ENCODE peak calls at places on chromosomes 3 and 15, in seven cellular contexts. C is astrocyte; Z is stomach; L is CD8-positive, alpha-beta T cell; R is GM10248; J is HFFc6; V is nephron progenitor cell. K is an unnamed sample.

GRCh38 chr15:99476413-99477222 is 89.2 kb upstream of the MEF2A start:
- DNase-seq in C (peak), Z (peak), L (peak), R (peak), J (peak), V (no peak), K (no peak)

GRCh38 chr15:87743557-87743956 is 513.0 kb downstream of the NTRK3 start:
- DNase-seq in C (no peak), Z (no peak), L (no peak), R (no peak), J (no peak), V (no peak), K (no peak)

GRCh38 chr3:25843332-25843731 is 53.4 kb downstream of the OXSM start:
- DNase-seq in C (no peak), Z (no peak), L (no peak), R (no peak), J (no peak), V (no peak), K (no peak)

GRCh38 chr3:24640330-24640877 is 145.8 kb upstream of the THRB start:
- DNase-seq in C (peak), Z (no peak), L (no peak), R (no peak), J (peak), V (no peak), K (no peak)

GRCh38 chr15:51736646-51737537 is 563 bp downstream of the LYSMD2 start:
- DNase-seq in C (no peak), Z (peak), L (peak), R (peak), J (no peak), V (no peak), K (peak)

GRCh38 chr3:134876836-134877235 is 81.8 kb downstream of the EPHB1 start:
- DNase-seq in C (no peak), Z (no peak), L (no peak), R (no peak), J (no peak), V (no peak), K (no peak)

GRCh38 chr3:16423298-16423697 is 90.2 kb downstream of the RFTN1 start:
- DNase-seq in C (no peak), Z (no peak), L (no peak), R (no peak), J (no peak), V (no peak), K (no peak)

GRCh38 chr3:69542265-69543079 is 156.6 kb upstream of the FRMD4B start:
- DNase-seq in C (no peak), Z (no peak), L (no peak), R (no peak), J (no peak), V (peak), K (peak)

GRCh38 chr15:49040151-49040550 is 6.1 kb downstream of the SECISBP2L start:
- DNase-seq in C (no peak), Z (no peak), L (no peak), R (no peak), J (no peak), V (no peak), K (no peak)

GRCh38 chr3:24999357-24999756 is 428.7 kb upstream of the RARB start:
- DNase-seq in C (no peak), Z (no peak), L (no peak), R (no peak), J (no peak), V (no peak), K (no peak)

GRCh38 chr3:182294256-182294655 is 499.0 kb upstream of the ATP11B start:
- DNase-seq in C (peak), Z (no peak), L (no peak), R (no peak), J (no peak), V (no peak), K (no peak)

GRCh38 chr15:98085003-98085639 is 124.6 kb downstream of the ARRDC4 start:
- DNase-seq in C (peak), Z (peak), L (peak), R (peak), J (peak), V (peak), K (peak)

GRCh38 chr3:63768415-63768814 is 50.7 kb upstream of the C3orf49 start:
- DNase-seq in C (no peak), Z (no peak), L (no peak), R (no peak), J (no peak), V (no peak), K (no peak)

GRCh38 chr15:48374472-48374871 is 43.2 kb downstream of the DUT start:
- DNase-seq in C (peak), Z (no peak), L (no peak), R (no peak), J (no peak), V (no peak), K (no peak)

GRCh38 chr15:29452881-29453731 is 183.5 kb upstream of the NSMCE3 start:
- DNase-seq in C (no peak), Z (no peak), L (no peak), R (no peak), J (no peak), V (peak), K (peak)

GRCh38 chr3:72145506-72146380 is 360.8 kb upstream of the PROK2 start:
- DNase-seq in C (peak), Z (no peak), L (no peak), R (no peak), J (peak), V (peak), K (peak)

GRCh38 chr15:52805351-52806283 is 15.5 kb upstream of the ONECUT1 start:
- DNase-seq in C (no peak), Z (no peak), L (no peak), R (no peak), J (no peak), V (peak), K (peak)

GRCh38 chr3:66450389-66451022 is 50.3 kb downstream of the LRIG1 start:
- DNase-seq in C (peak), Z (peak), L (no peak), R (no peak), J (peak), V (no peak), K (no peak)

GRCh38 chr3:174101244-174101643 is 703.7 kb downstream of the NLGN1 start:
- DNase-seq in C (peak), Z (no peak), L (no peak), R (no peak), J (peak), V (no peak), K (no peak)

GRCh38 chr15:75731248-75732100 is 18.8 kb upstream of the CSPG4 start:
- DNase-seq in C (no peak), Z (no peak), L (no peak), R (no peak), J (no peak), V (no peak), K (no peak)

GRCh38 chr3:160170409-160171370 is 54.5 kb upstream of the C3orf80 start:
- DNase-seq in C (no peak), Z (no peak), L (no peak), R (peak), J (no peak), V (no peak), K (no peak)

GRCh38 chr15:67396109-67396508 is 124.8 kb upstream of the C15orf61 start:
- DNase-seq in C (no peak), Z (no peak), L (no peak), R (no peak), J (no peak), V (no peak), K (no peak)

GRCh38 chr3:130429069-130430023 is 83.9 kb downstream of the COL6A5 start:
- DNase-seq in C (no peak), Z (no peak), L (no peak), R (no peak), J (no peak), V (no peak), K (no peak)

GRCh38 chr3:113251817-113252216 is 40.5 kb downstream of the BOC start:
- DNase-seq in C (no peak), Z (no peak), L (no peak), R (no peak), J (no peak), V (no peak), K (no peak)

GRCh38 chr15:74809242-74809641 is 3.4 kb upstream of the LMAN1L start:
- DNase-seq in C (no peak), Z (no peak), L (no peak), R (no peak), J (no peak), V (no peak), K (no peak)

GRCh38 chr3:112086857-112087524 is 802 bp downstream of the C3orf52 start:
- DNase-seq in C (peak), Z (no peak), L (no peak), R (no peak), J (peak), V (peak), K (no peak)

GRCh38 chr15:26870346-26870745 is 3.5 kb downstream of the GABRA5 start:
- DNase-seq in C (no peak), Z (no peak), L (no peak), R (no peak), J (no peak), V (no peak), K (no peak)

GRCh38 chr15:101342065-101342464 is 47.0 kb upstream of the SNRPA1 start:
- DNase-seq in C (no peak), Z (no peak), L (no peak), R (no peak), J (no peak), V (no peak), K (no peak)

GRCh38 chr3:45479627-45480026 is 91.3 kb downstream of the LARS2 start:
- DNase-seq in C (peak), Z (no peak), L (no peak), R (no peak), J (peak), V (no peak), K (no peak)

GRCh38 chr15:52232327-52232726 is 41.1 kb upstream of the GNB5 start:
- DNase-seq in C (no peak), Z (no peak), L (no peak), R (peak), J (no peak), V (no peak), K (no peak)

GRCh38 chr3:143483214-143483613 is 363.6 kb downstream of the CHST2 start:
- DNase-seq in C (no peak), Z (no peak), L (no peak), R (no peak), J (no peak), V (no peak), K (no peak)

DNA sequence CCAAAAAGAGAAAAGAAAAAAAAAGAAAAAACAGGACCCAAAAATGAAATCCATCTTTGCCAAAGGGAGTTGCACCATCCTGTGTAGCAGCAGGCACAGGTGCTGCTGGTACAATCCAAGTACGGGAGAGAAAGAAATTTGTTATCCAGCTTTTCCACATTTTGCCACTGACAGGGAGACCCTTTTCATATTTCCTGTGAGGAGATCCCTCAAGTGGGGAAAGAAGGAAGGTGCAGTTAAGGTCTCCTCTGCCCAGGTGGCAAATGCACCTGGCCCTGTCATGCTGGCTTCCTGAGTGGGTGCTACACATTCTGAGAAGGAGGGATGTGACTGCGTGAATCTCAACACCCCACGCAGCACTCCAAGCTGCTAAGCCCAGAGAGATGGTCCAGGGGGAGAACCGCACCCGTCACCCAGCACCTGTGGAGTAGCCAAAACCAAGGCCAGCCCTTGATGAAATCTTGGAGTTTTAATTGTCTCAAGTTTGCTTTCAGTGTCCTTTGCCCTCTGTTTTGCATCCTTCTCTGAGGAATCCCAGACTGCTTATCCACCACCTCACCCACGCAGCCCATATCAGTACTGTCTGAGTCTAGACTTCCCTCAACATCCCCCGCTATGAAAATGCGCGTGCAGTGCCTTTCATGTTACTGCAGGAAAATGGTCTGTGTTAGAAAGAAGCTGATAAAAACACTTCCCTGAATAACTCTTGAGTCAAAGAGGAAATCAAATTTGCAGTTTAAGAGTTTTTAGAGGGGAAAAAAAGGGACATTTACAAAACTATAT is 141.9 kb upstream of the THBS1 start:
- DNase-seq in C (peak), Z (no peak), L (no peak), R (no peak), J (no peak), V (no peak), K (no peak)
- TF ChIP-seq CTCF in C (no peak), Z (no peak), L (no peak), R (no peak), J (peak), V (no peak), K (no peak)

DNA sequence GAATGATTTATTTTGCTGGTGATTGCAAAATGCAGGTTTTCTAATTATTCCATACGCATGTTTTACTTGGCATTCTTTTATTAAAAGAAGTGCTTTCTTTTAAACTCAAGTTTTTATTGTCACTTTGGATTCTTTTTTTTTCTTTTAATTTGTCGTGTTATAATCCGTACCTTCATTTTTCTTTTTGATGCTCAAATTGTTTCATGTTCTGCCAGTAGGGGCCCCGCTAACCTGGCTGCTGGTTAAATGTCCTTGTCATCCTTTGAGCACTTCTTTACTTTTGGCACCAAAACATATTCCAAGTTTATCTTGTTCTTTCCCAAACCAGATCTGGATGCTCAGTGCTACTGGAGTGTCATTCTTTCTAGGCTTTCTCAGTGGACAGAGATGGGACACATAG is 31.6 kb downstream of the MED12L start:
- DNase-seq in C (no peak), Z (no peak), L (no peak), R (no peak), J (no peak), V (no peak), K (no peak)
- TF ChIP-seq CTCF in C (no peak), Z (no peak), L (no peak), R (no peak), J (peak), V (no peak), K (no peak)

GRCh38 chr3:128319107-128319506 is 147.6 kb downstream of the DNAJB8 start:
- DNase-seq in C (no peak), Z (peak), L (no peak), R (no peak), J (no peak), V (no peak), K (no peak)

GRCh38 chr3:128317698-128318231 is 148.9 kb downstream of the DNAJB8 start:
- DNase-seq in C (no peak), Z (peak), L (no peak), R (no peak), J (no peak), V (no peak), K (no peak)

GRCh38 chr3:128319741-128320141 is 146.9 kb downstream of the DNAJB8 start:
- DNase-seq in C (no peak), Z (peak), L (no peak), R (no peak), J (no peak), V (no peak), K (no peak)

GRCh38 chr3:128317101-128317697 is 149.5 kb downstream of the DNAJB8 start:
- DNase-seq in C (no peak), Z (peak), L (no peak), R (no peak), J (no peak), V (no peak), K (no peak)

GRCh38 chr3:128318275-128318920 is 148.3 kb downstream of the DNAJB8 start:
- DNase-seq in C (no peak), Z (peak), L (no peak), R (no peak), J (no peak), V (no peak), K (no peak)
- TF ChIP-seq CTCF in C (no peak), Z (no peak), L (no peak), R (no peak), J (no peak), V (no peak), K (no peak)

DNA sequence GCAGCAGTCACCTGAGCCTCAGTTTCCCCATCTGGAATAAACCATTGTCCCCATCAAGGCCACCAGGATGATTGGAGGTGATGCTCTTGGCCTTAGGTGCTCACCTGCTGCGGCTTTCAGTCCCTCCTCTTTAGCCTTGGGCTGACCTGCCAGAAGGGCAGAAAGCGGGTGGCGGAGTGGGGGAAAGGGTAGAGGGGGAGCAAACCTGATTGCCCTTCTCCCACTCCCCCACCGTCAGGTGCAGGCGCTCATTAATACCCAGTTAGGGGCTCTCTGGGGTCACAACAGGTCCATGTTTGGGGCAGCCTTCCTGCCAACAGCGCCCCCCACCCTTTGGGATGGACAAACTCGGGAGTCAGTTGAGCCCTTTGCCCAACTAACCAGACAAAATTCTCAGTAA is 50.5 kb downstream of the GRIP2 start:
- DNase-seq in C (no peak), Z (no peak), L (no peak), R (no peak), J (no peak), V (no peak), K (no peak)
- TF ChIP-seq CTCF in C (no peak), Z (no peak), L (no peak), R (no peak), J (no peak), V (no peak), K (no peak)